ENCODE peak calls at places on chromosomes 12 and 14, in seven cellular contexts. O, F, C, W, K, P and Q are unnamed samples.
A peak's percentile ranks its signal among the peaks of the same experiment; 100 is the strongest.

GRCh38 chr12:52141875-52142274 is 49.9 kb downstream of the KRT80 start:
- DNase-seq in C (no peak), O (no peak), K (no peak), F (no peak), W (no peak), P (no peak), Q (no peak)

GRCh38 chr12:42162940-42163339 is 18.3 kb upstream of the GXYLT1 start:
- DNase-seq in P (no peak), W (no peak), C (no peak), K (no peak), F (no peak), O (no peak), Q (no peak)

GRCh38 chr14:33835677-33836076 is 115.2 kb downstream of the EGLN3 start:
- DNase-seq in F (no peak), C (no peak), O (no peak), K (no peak), W (no peak), P (no peak), Q (no peak)

GRCh38 chr14:37384870-37385596 is 187.3 kb downstream of the MIPOL1 start:
- DNase-seq in K (no peak), F (no peak), O (no peak), C (no peak), P (no peak), W (no peak), Q (no peak)

GRCh38 chr12:3587402-3588013 is 96.5 kb downstream of the PRMT8 start:
- DNase-seq in K (no peak), O (no peak), F (no peak), P (no peak), C (no peak), W (no peak), Q (no peak)

GRCh38 chr12:119869720-119870119 is 7.4 kb downstream of the CIT start:
- DNase-seq in C (no peak), P (no peak), F (no peak), O (no peak), W (peak; percentile 92), K (peak; percentile 85), Q (no peak)

GRCh38 chr12:52358575-52359350 is 8.5 kb downstream of the KRT85 start:
- DNase-seq in F (peak; percentile 26), O (no peak), W (peak; percentile 75), K (no peak), C (no peak), P (no peak), Q (no peak)

GRCh38 chr14:65238456-65238855 is 136.1 kb upstream of the MAX start:
- DNase-seq in W (peak; percentile 94), O (no peak), P (no peak), F (no peak), K (peak; percentile 79), C (no peak), Q (no peak)

GRCh38 chr12:104477812-104478388 is 21.2 kb downstream of the CHST11 start:
- DNase-seq in W (no peak), K (no peak), F (no peak), C (no peak), P (no peak), O (no peak), Q (no peak)

GRCh38 chr14:98233656-98234055 is 1038.3 kb downstream of the BCL11B start:
- DNase-seq in P (no peak), F (no peak), K (no peak), C (no peak), O (no peak), W (no peak), Q (no peak)

GRCh38 chr12:113802000-113802749 is 163.9 kb downstream of the RBM19 start:
- DNase-seq in W (no peak), P (no peak), F (no peak), C (no peak), K (no peak), O (no peak), Q (no peak)

GRCh38 chr12:99618657-99619056 is 28.9 kb upstream of the GARIN6 start:
- DNase-seq in P (no peak), O (no peak), F (no peak), W (no peak), K (no peak), C (no peak), Q (no peak)

GRCh38 chr14:81138429-81138828 is 82.3 kb downstream of the GTF2A1 start:
- DNase-seq in W (no peak), C (no peak), P (no peak), O (no peak), K (no peak), F (no peak), Q (no peak)

GRCh38 chr12:119020377-119021360 is 39.3 kb downstream of the SRRM4 start:
- DNase-seq in K (no peak), C (no peak), O (no peak), W (peak; percentile 22), P (peak; percentile 17), F (peak; percentile 40), Q (peak; percentile 93)

GRCh38 chr14:63045234-63045611 is at the start of gene KCNH5:
- DNase-seq in O (no peak), C (peak; percentile 17), K (no peak), W (no peak), P (peak; percentile 16), F (peak; percentile 6), Q (peak; percentile 65)

GRCh38 chr14:50599700-50600444 is 39.9 kb downstream of the ATL1 start:
- DNase-seq in W (peak; percentile 57), P (no peak), K (peak; percentile 29), F (no peak), O (no peak), C (no peak), Q (peak; percentile 33)

GRCh38 chr12:74889563-74890236 is 319.9 kb downstream of the KCNC2 start:
- DNase-seq in C (no peak), K (no peak), F (no peak), P (no peak), W (peak; percentile 75), O (no peak), Q (no peak)

GRCh38 chr14:44404021-44404420 is 103.1 kb downstream of the FSCB start:
- DNase-seq in F (no peak), W (peak; percentile 3), C (no peak), O (no peak), K (no peak), P (no peak), Q (no peak)

GRCh38 chr14:77036484-77037337 is 8.2 kb upstream of the IRF2BPL start:
- DNase-seq in K (no peak), C (no peak), P (no peak), F (no peak), O (no peak), W (no peak), Q (no peak)

GRCh38 chr12:121711925-121712461 is 559 bp upstream of the TMEM120B start:
- DNase-seq in O (no peak), P (peak; percentile 41), C (no peak), F (peak; percentile 28), W (no peak), K (no peak), Q (peak; percentile 95)

GRCh38 chr14:93115920-93116675 is at the start of gene ITPK1:
- DNase-seq in C (peak; percentile 63), P (peak; percentile 55), O (peak; percentile 41), F (peak; percentile 39), K (no peak), W (peak; percentile 28), Q (peak; percentile 70)

GRCh38 chr12:3795800-3796133 is 42.9 kb upstream of the CRACR2A start:
- DNase-seq in W (no peak), K (no peak), P (no peak), O (no peak), F (no peak), C (no peak), Q (no peak)

GRCh38 chr12:31629756-31630732 is 29.4 kb upstream of the ETFBKMT start:
- DNase-seq in F (no peak), K (no peak), P (peak; percentile 25), O (no peak), W (no peak), C (no peak), Q (no peak)

GRCh38 chr12:97572220-97572619 is 109.6 kb downstream of the RMST start:
- DNase-seq in P (no peak), O (no peak), K (no peak), F (no peak), C (no peak), W (no peak), Q (no peak)